ENCODE peak calls at places on chromosomes 12 and 14, in five cellular contexts. R, B, C, F and N are unnamed samples.
A peak's percentile ranks its signal among the peaks of the same experiment; 100 is the strongest.

GRCh38 chr14:22502007-22502406 is 87.0 kb downstream of the DAD1 start:
- DNase-seq in R (peak; percentile 54), B (no peak), C (no peak), F (no peak), N (no peak)

GRCh38 chr14:73723799-73724621 is 9.8 kb upstream of the PNMA1 start:
- DNase-seq in R (peak; percentile 92), B (peak; percentile 97), C (no peak), F (peak; percentile 99), N (peak; percentile 99)

GRCh38 chr14:73237786-73238261 is 518 bp downstream of the PAPLN start:
- DNase-seq in R (no peak), B (no peak), C (no peak), F (no peak), N (no peak)

GRCh38 chr14:55518391-55518790 is 61.6 kb upstream of the KTN1 start:
- DNase-seq in R (no peak), B (no peak), C (no peak), F (peak; percentile 10), N (peak; percentile 46)

GRCh38 chr12:47909839-47910465 is 5.2 kb upstream of the VDR start:
- DNase-seq in R (no peak), B (no peak), C (no peak), F (peak; percentile 87), N (no peak)

GRCh38 chr12:92502417-92503028 is 200.3 kb upstream of the PLEKHG7 start:
- DNase-seq in R (no peak), B (no peak), C (no peak), F (peak; percentile 7), N (peak; percentile 15)

GRCh38 chr12:402127-402456 is 648 bp downstream of the CCDC77 start:
- DNase-seq in R (no peak), B (peak; percentile 25), C (no peak), F (peak; percentile 47), N (peak; percentile 65)

GRCh38 chr12:20438307-20438779 is 70.0 kb downstream of the PDE3A start:
- DNase-seq in R (no peak), B (peak; percentile 28), C (no peak), F (peak; percentile 83), N (peak; percentile 58)

GRCh38 chr12:104672096-104672445 is 215.3 kb downstream of the CHST11 start:
- DNase-seq in R (no peak), B (no peak), C (no peak), F (no peak), N (no peak)

GRCh38 chr14:27096091-27096490 is 498.3 kb upstream of the NOVA1 start:
- DNase-seq in R (no peak), B (no peak), C (no peak), F (peak; percentile 2), N (no peak)

GRCh38 chr12:129614221-129614885 is 289.5 kb downstream of the TMEM132D start:
- DNase-seq in R (no peak), B (no peak), C (no peak), F (no peak), N (peak; percentile 78)

GRCh38 chr12:59041241-59042121 is 121.2 kb upstream of the LRIG3 start:
- DNase-seq in R (no peak), B (peak; percentile 81), C (no peak), F (peak; percentile 96), N (peak; percentile 93)

GRCh38 chr12:109777544-109777943 is 55.7 kb downstream of the TRPV4 start:
- DNase-seq in R (peak; percentile 3), B (peak; percentile 12), C (peak; percentile 5), F (peak; percentile 26), N (peak; percentile 27)

GRCh38 chr14:30915596-30915995 is 41.2 kb downstream of the COCH start:
- DNase-seq in R (no peak), B (no peak), C (no peak), F (no peak), N (no peak)

GRCh38 chr12:76680940-76681339 is 83.0 kb upstream of the ZDHHC17 start:
- DNase-seq in R (no peak), B (peak; percentile 39), C (no peak), F (no peak), N (peak; percentile 81)

GRCh38 chr12:96237465-96238077 is 43.4 kb downstream of the ELK3 start:
- DNase-seq in R (peak; percentile 71), B (peak; percentile 91), C (peak; percentile 38), F (peak; percentile 98), N (peak; percentile 97)

GRCh38 chr14:61754627-61755381 is 7.4 kb upstream of the SNAPC1 start:
- DNase-seq in R (no peak), B (peak; percentile 56), C (no peak), F (peak; percentile 43), N (peak; percentile 63)

GRCh38 chr14:92144708-92145107 is 22.9 kb downstream of the CPSF2 start:
- DNase-seq in R (no peak), B (no peak), C (no peak), F (no peak), N (peak; percentile 83)

GRCh38 chr14:39393289-39393688 is 38.9 kb downstream of the FBXO33 start:
- DNase-seq in R (no peak), B (no peak), C (no peak), F (no peak), N (no peak)

GRCh38 chr14:50342211-50343080 is 30.3 kb downstream of the DMAC2L start:
- DNase-seq in R (peak; percentile 61), B (peak; percentile 67), C (no peak), F (peak; percentile 79), N (peak; percentile 88)

GRCh38 chr14:101193126-101193844 is 289.8 kb upstream of the RTL1 start:
- DNase-seq in R (no peak), B (no peak), C (no peak), F (no peak), N (no peak)

GRCh38 chr14:51283402-51283825 is 43.4 kb downstream of the TMX1 start:
- DNase-seq in R (no peak), B (peak; percentile 73), C (no peak), F (peak; percentile 93), N (peak; percentile 96)

GRCh38 chr14:101251812-101252442 is 309.4 kb upstream of the DIO3 start:
- DNase-seq in R (peak; percentile 38), B (no peak), C (no peak), F (no peak), N (no peak)

GRCh38 chr12:5428332-5429221 is 3.3 kb upstream of the NTF3 start:
- DNase-seq in R (no peak), B (no peak), C (no peak), F (peak; percentile 7), N (peak; percentile 48)

GRCh38 chr14:38291681-38292459 is 36.0 kb upstream of the CLEC14A start:
- DNase-seq in R (no peak), B (no peak), C (no peak), F (no peak), N (peak; percentile 39)

GRCh38 chr14:52327374-52328226 is 13.5 kb downstream of the PTGER2 start:
- DNase-seq in R (no peak), B (peak; percentile 38), C (no peak), F (peak; percentile 78), N (peak; percentile 63)

GRCh38 chr12:49777800-49778748 is 36.7 kb downstream of the TMBIM6 start:
- DNase-seq in R (no peak), B (no peak), C (peak; percentile 65), F (peak; percentile 19), N (peak; percentile 50)

GRCh38 chr12:13135336-13136178 is 32.1 kb upstream of the GSG1 start:
- DNase-seq in R (peak; percentile 69), B (peak; percentile 100), C (no peak), F (peak; percentile 98), N (peak; percentile 80)

GRCh38 chr12:72236071-72236705 is 36.0 kb upstream of the TRHDE start:
- DNase-seq in R (no peak), B (peak; percentile 36), C (no peak), F (peak; percentile 16), N (peak; percentile 22)

GRCh38 chr14:93962701-93963601 is 13.4 kb downstream of the ASB2 start:
- DNase-seq in R (peak; percentile 80), B (no peak), C (peak; percentile 46), F (peak; percentile 28), N (peak; percentile 66)
- H3K4me3 ChIP-seq in R (peak overlapping the region; percentile 22), B (no peak overlapping the region), C (no peak overlapping the region), F (no peak overlapping the region), N (no peak overlapping the region)

GRCh38 chr14:60164717-60165546 is at the start of gene DHRS7:
- DNase-seq in R (peak; percentile 94), B (peak; percentile 85), C (peak; percentile 56), F (peak; percentile 68), N (peak; percentile 75)
- TF ChIP-seq CTCF in R (peak; percentile 19), B (peak; percentile 10), C (no peak), F (peak; percentile 31), N (peak; percentile 47)

GRCh38 chr12:56229819-56230448 is at the start of gene SLC39A5:
- DNase-seq in R (no peak), B (no peak), C (no peak), F (no peak), N (no peak)

GRCh38 chr12:56231184-56231582 is 1.3 kb downstream of the SLC39A5 start:
- DNase-seq in R (no peak), B (no peak), C (no peak), F (no peak), N (no peak)

GRCh38 chr12:56234746-56235436 is 5.0 kb downstream of the SLC39A5 start:
- DNase-seq in R (no peak), B (no peak), C (no peak), F (no peak), N (no peak)

GRCh38 chr12:56229082-56229481 is 769 bp upstream of the SLC39A5 start:
- DNase-seq in R (no peak), B (no peak), C (no peak), F (no peak), N (no peak)

DNA sequence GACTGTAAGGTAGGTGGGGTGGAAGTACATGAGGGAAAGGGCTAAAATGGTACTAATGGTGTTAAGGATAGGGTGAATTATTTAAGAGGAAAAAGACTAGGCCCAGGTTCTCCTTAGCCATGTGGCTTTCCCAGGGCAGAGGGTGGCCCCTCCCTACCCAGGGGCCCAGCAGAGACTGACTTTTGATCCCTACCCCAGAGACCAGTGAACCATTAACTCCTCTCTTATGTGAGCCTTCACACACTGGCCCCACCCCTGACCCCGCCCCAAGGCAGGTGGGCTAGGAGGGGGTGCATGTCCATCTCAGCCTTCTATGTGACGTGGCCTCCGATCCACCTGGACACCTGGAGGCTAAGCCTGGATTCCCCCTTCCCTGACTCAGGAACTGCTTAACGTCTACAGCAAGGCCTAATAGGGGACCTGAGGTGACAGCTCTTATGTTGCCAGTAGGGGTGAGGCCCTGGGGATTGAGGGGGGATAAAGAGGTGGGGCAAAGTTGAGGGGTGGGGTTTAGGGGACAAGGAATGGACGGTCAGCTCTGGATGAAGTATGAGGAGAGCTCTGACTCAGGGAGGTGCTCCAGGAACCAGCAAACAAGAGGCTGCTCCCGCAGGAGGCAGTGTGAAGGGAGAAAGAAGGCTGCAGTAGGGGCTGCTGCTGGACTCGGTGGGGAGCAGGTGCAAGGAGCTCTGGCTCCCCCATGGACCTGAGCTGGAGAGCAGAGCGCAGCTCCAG is 765 bp downstream of the SLC39A5 start:
- DNase-seq in R (no peak), B (no peak), C (no peak), F (no peak), N (no peak)
- H3K4me3 ChIP-seq in R (no peak overlapping the region), B (no peak overlapping the region), C (no peak overlapping the region), F (no peak overlapping the region), N (no peak overlapping the region)

GRCh38 chr14:29705801-29706200 is 221.8 kb downstream of the PRKD1 start:
- DNase-seq in R (no peak), B (no peak), C (no peak), F (no peak), N (no peak)

GRCh38 chr14:29709490-29709889 is 218.2 kb downstream of the PRKD1 start:
- DNase-seq in R (no peak), B (no peak), C (no peak), F (no peak), N (peak; percentile 27)

GRCh38 chr14:29706700-29707099 is 220.9 kb downstream of the PRKD1 start:
- DNase-seq in R (no peak), B (no peak), C (no peak), F (no peak), N (no peak)

GRCh38 chr14:29712586-29712985 is 215.1 kb downstream of the PRKD1 start:
- DNase-seq in R (no peak), B (no peak), C (no peak), F (no peak), N (no peak)

GRCh38 chr14:29710015-29710414 is 217.6 kb downstream of the PRKD1 start:
- DNase-seq in R (no peak), B (no peak), C (no peak), F (peak; percentile 29), N (peak; percentile 42)
- TF ChIP-seq CTCF in R (peak; percentile 12), B (peak; percentile 22), C (no peak), F (peak; percentile 42), N (peak; percentile 63)